ENCODE peak calls at places on chromosomes 7 and 10, in four cellular contexts. One of them, this sample, is unnamed.

GRCh38 chr10:20254078-20254477 is 437.8 kb downstream of the PLXDC2 start:
- DNase-seq in HCEC 1CT: no peak
- DNase-seq in GM18507: no peak
- DNase-seq in caudate nucleus: no peak
- DNase-seq in this sample: no peak

GRCh38 chr7:131924857-131925256 is 368.4 kb upstream of the PODXL start:
- DNase-seq in GM18507: no peak
- DNase-seq in HCEC 1CT: no peak
- DNase-seq in caudate nucleus: no peak
- DNase-seq in this sample: no peak

GRCh38 chr10:4280481-4281206 is 495.6 kb upstream of the KLF6 start:
- DNase-seq in HCEC 1CT: peak
- DNase-seq in GM18507: no peak
- DNase-seq in caudate nucleus: no peak
- DNase-seq in this sample: peak

GRCh38 chr10:72314263-72314662 is 40.5 kb downstream of the DNAJB12 start:
- DNase-seq in caudate nucleus: no peak
- DNase-seq in GM18507: no peak
- DNase-seq in HCEC 1CT: no peak
- DNase-seq in this sample: no peak

GRCh38 chr7:15199482-15199881 is 296.9 kb upstream of the DGKB start:
- DNase-seq in GM18507: no peak
- DNase-seq in HCEC 1CT: peak
- DNase-seq in caudate nucleus: no peak
- DNase-seq in this sample: peak

GRCh38 chr7:32048970-32049369 is 21.2 kb downstream of the PDE1C start:
- DNase-seq in HCEC 1CT: no peak
- DNase-seq in caudate nucleus: no peak
- DNase-seq in GM18507: no peak
- DNase-seq in this sample: no peak

GRCh38 chr7:30434140-30434799 is 44.3 kb downstream of the NOD1 start:
- DNase-seq in caudate nucleus: no peak
- DNase-seq in HCEC 1CT: no peak
- DNase-seq in GM18507: no peak
- DNase-seq in this sample: no peak

GRCh38 chr10:21297525-21298383 is 227.7 kb downstream of the SKIDA1 start:
- DNase-seq in HCEC 1CT: no peak
- DNase-seq in GM18507: no peak
- DNase-seq in caudate nucleus: no peak
- DNase-seq in this sample: no peak

GRCh38 chr7:87872356-87872755 is 3.8 kb downstream of the SLC25A40 start:
- DNase-seq in GM18507: no peak
- DNase-seq in HCEC 1CT: no peak
- DNase-seq in caudate nucleus: no peak
- DNase-seq in this sample: no peak

GRCh38 chr10:111784386-111784785 is 399.2 kb downstream of the GPAM start:
- DNase-seq in caudate nucleus: no peak
- DNase-seq in GM18507: no peak
- DNase-seq in HCEC 1CT: no peak
- DNase-seq in this sample: no peak

GRCh38 chr10:33095867-33096479 is 137.9 kb upstream of the ITGB1 start:
- DNase-seq in GM18507: no peak
- DNase-seq in caudate nucleus: no peak
- DNase-seq in HCEC 1CT: no peak
- DNase-seq in this sample: no peak

GRCh38 chr7:8637322-8637721 is 203.9 kb downstream of the NXPH1 start:
- DNase-seq in HCEC 1CT: no peak
- DNase-seq in GM18507: no peak
- DNase-seq in caudate nucleus: no peak
- DNase-seq in this sample: no peak

GRCh38 chr10:132811891-132812481 is 26.0 kb upstream of the NKX6-2 start:
- DNase-seq in HCEC 1CT: no peak
- DNase-seq in caudate nucleus: no peak
- DNase-seq in GM18507: no peak
- DNase-seq in this sample: no peak

GRCh38 chr7:156094350-156095146 is 282.3 kb upstream of the SHH start:
- DNase-seq in HCEC 1CT: no peak
- DNase-seq in caudate nucleus: no peak
- DNase-seq in GM18507: no peak
- DNase-seq in this sample: no peak

GRCh38 chr10:78394050-78394449 is 360.4 kb downstream of the RPS24 start:
- DNase-seq in caudate nucleus: no peak
- DNase-seq in GM18507: no peak
- DNase-seq in HCEC 1CT: no peak
- DNase-seq in this sample: no peak

GRCh38 chr7:82472966-82473365 is 29.4 kb upstream of the CACNA2D1 start:
- DNase-seq in caudate nucleus: no peak
- DNase-seq in GM18507: no peak
- DNase-seq in HCEC 1CT: no peak
- DNase-seq in this sample: no peak

This sample was measured in SK-MEL-5.